ENCODE peak calls at places on chromosomes 3 and 15, in ten cellular contexts. N is stimulated activated naive CD4-positive, alpha-beta T cell; Q is heart right ventricle; W is caudate nucleus; X is tibial nerve; A is Caki2; S is stomach; F is left lung; U is GM12865; K is central memory CD8-positive, alpha-beta T cell. E is an unnamed sample.

GRCh38 chr15:80801891-80802680 is 22.9 kb downstream of the CEMIP start:
- DNase-seq in N (no peak), Q (peak), W (no peak), X (no peak), A (no peak), S (no peak), F (no peak), U (no peak), K (no peak), E (no peak)

GRCh38 chr3:137687181-137687880 is 76.8 kb upstream of the SOX14 start:
- DNase-seq in N (no peak), Q (no peak), W (no peak), X (no peak), A (no peak), S (no peak), F (no peak), U (no peak), K (no peak), E (no peak)

GRCh38 chr3:108089544-108089943 is 1.3 kb downstream of the CD47 start:
- DNase-seq in N (no peak), Q (no peak), W (no peak), X (no peak), A (peak), S (no peak), F (no peak), U (peak), K (no peak), E (peak)

GRCh38 chr3:33105341-33105943 is 8.4 kb upstream of the CRTAP start:
- DNase-seq in N (no peak), Q (no peak), W (no peak), X (no peak), A (no peak), S (no peak), F (no peak), U (no peak), K (no peak), E (peak)

GRCh38 chr15:81419304-81419943 is 45.4 kb upstream of the TMC3 start:
- DNase-seq in N (no peak), Q (no peak), W (no peak), X (no peak), A (no peak), S (no peak), F (no peak), U (no peak), K (no peak), E (no peak)

GRCh38 chr3:57060089-57060829 is at the start of gene SPATA12:
- DNase-seq in N (no peak), Q (peak), W (peak), X (peak), A (peak), S (peak), F (peak), U (no peak), K (no peak), E (no peak)

GRCh38 chr15:29815000-29815704 is 7.1 kb downstream of the TJP1 start:
- DNase-seq in N (no peak), Q (no peak), W (no peak), X (no peak), A (peak), S (no peak), F (no peak), U (no peak), K (no peak), E (no peak)

GRCh38 chr15:70164910-70165791 is 67.4 kb upstream of the TLE3 start:
- DNase-seq in N (no peak), Q (peak), W (no peak), X (no peak), A (no peak), S (peak), F (no peak), U (no peak), K (no peak), E (no peak)

GRCh38 chr3:34882764-34883163 is 756.6 kb upstream of the ARPP21 start:
- DNase-seq in N (no peak), Q (no peak), W (no peak), X (no peak), A (no peak), S (no peak), F (no peak), U (no peak), K (no peak), E (no peak)

GRCh38 chr3:106006001-106006400 is 137.2 kb upstream of the CBLB start:
- DNase-seq in N (no peak), Q (no peak), W (no peak), X (no peak), A (no peak), S (no peak), F (no peak), U (no peak), K (no peak), E (no peak)

GRCh38 chr3:30130391-30130790 is 476.0 kb upstream of the TGFBR2 start:
- DNase-seq in N (no peak), Q (no peak), W (no peak), X (no peak), A (no peak), S (no peak), F (no peak), U (no peak), K (no peak), E (no peak)

GRCh38 chr3:173663664-173664063 is 266.1 kb downstream of the NLGN1 start:
- DNase-seq in N (no peak), Q (no peak), W (no peak), X (no peak), A (no peak), S (no peak), F (no peak), U (no peak), K (no peak), E (no peak)

GRCh38 chr15:89171136-89172072 is 50.0 kb downstream of the RLBP1 start:
- DNase-seq in N (no peak), Q (peak), W (no peak), X (no peak), A (peak), S (peak), F (no peak), U (peak), K (peak), E (peak)

GRCh38 chr15:31344824-31345605 is 18.4 kb downstream of the KLF13 start:
- DNase-seq in N (no peak), Q (peak), W (no peak), X (no peak), A (no peak), S (no peak), F (peak), U (peak), K (no peak), E (peak)

GRCh38 chr3:95302044-95302443 is 1239.2 kb downstream of the NSUN3 start:
- DNase-seq in N (no peak), Q (no peak), W (no peak), X (no peak), A (peak), S (no peak), F (no peak), U (no peak), K (no peak), E (no peak)

GRCh38 chr3:53255360-53255774 is 455 bp downstream of the TKT start:
- DNase-seq in N (peak), Q (peak), W (no peak), X (no peak), A (no peak), S (peak), F (no peak), U (peak), K (no peak), E (peak)

GRCh38 chr3:165837058-165837525 is at the start of gene BCHE:
- DNase-seq in N (no peak), Q (peak), W (peak), X (peak), A (peak), S (no peak), F (peak), U (no peak), K (no peak), E (no peak)

GRCh38 chr3:149368850-149369497 is 8.5 kb downstream of the TM4SF1 start:
- DNase-seq in N (no peak), Q (no peak), W (no peak), X (no peak), A (no peak), S (no peak), F (no peak), U (no peak), K (no peak), E (no peak)

GRCh38 chr3:114899186-114899931 is 247.7 kb downstream of the ZBTB20 start:
- DNase-seq in N (no peak), Q (no peak), W (no peak), X (no peak), A (peak), S (no peak), F (peak), U (no peak), K (no peak), E (peak)

GRCh38 chr3:20074226-20075063 is 34.2 kb downstream of the KAT2B start:
- DNase-seq in N (no peak), Q (no peak), W (no peak), X (no peak), A (no peak), S (no peak), F (no peak), U (no peak), K (no peak), E (no peak)

GRCh38 chr3:105899528-105899927 is 30.7 kb upstream of the CBLB start:
- DNase-seq in N (no peak), Q (no peak), W (no peak), X (no peak), A (no peak), S (no peak), F (no peak), U (no peak), K (no peak), E (no peak)

GRCh38 chr3:65960087-65960486 is 78.6 kb downstream of the MAGI1 start:
- DNase-seq in N (no peak), Q (no peak), W (no peak), X (no peak), A (no peak), S (no peak), F (no peak), U (no peak), K (no peak), E (no peak)

GRCh38 chr15:99424978-99425665 is 140.7 kb upstream of the MEF2A start:
- DNase-seq in N (peak), Q (peak), W (no peak), X (no peak), A (no peak), S (no peak), F (peak), U (peak), K (no peak), E (no peak)

GRCh38 chr3:130093741-130094391 is 12.2 kb downstream of the ALG1L2 start:
- DNase-seq in N (no peak), Q (no peak), W (no peak), X (no peak), A (no peak), S (no peak), F (peak), U (peak), K (no peak), E (peak)

GRCh38 chr3:14843321-14843720 is 24.6 kb downstream of the FGD5 start:
- DNase-seq in N (no peak), Q (no peak), W (no peak), X (no peak), A (no peak), S (no peak), F (no peak), U (no peak), K (no peak), E (no peak)

GRCh38 chr15:98930591-98930990 is 77.0 kb downstream of the PGPEP1L start:
- DNase-seq in N (no peak), Q (no peak), W (no peak), X (no peak), A (no peak), S (no peak), F (no peak), U (no peak), K (no peak), E (no peak)

GRCh38 chr3:59320080-59320479 is 270.3 kb upstream of the CFAP20DC start:
- DNase-seq in N (no peak), Q (no peak), W (no peak), X (no peak), A (no peak), S (no peak), F (no peak), U (no peak), K (no peak), E (no peak)

GRCh38 chr3:187958432-187959003 is 195.4 kb upstream of the LPP start:
- DNase-seq in N (peak), Q (no peak), W (no peak), X (no peak), A (no peak), S (peak), F (no peak), U (no peak), K (peak), E (no peak)

GRCh38 chr15:63370764-63371163 is 10.9 kb downstream of the CA12 start:
- DNase-seq in N (no peak), Q (no peak), W (no peak), X (no peak), A (no peak), S (no peak), F (peak), U (no peak), K (no peak), E (no peak)

GRCh38 chr15:55633731-55634130 is 45.6 kb upstream of the PYGO1 start:
- DNase-seq in N (no peak), Q (no peak), W (no peak), X (no peak), A (no peak), S (no peak), F (no peak), U (no peak), K (no peak), E (no peak)

GRCh38 chr15:77527164-77527778 is 105.4 kb downstream of the LINGO1 start:
- DNase-seq in N (no peak), Q (peak), W (no peak), X (no peak), A (no peak), S (peak), F (peak), U (no peak), K (no peak), E (no peak)

GRCh38 chr3:140035856-140036255 is 100.9 kb downstream of the CLSTN2 start:
- DNase-seq in N (no peak), Q (no peak), W (no peak), X (no peak), A (no peak), S (no peak), F (no peak), U (no peak), K (no peak), E (no peak)

GRCh38 chr15:26970712-26971210 is at the start of gene GABRG3:
- DNase-seq in N (no peak), Q (no peak), W (no peak), X (no peak), A (peak), S (no peak), F (no peak), U (no peak), K (no peak), E (no peak)

GRCh38 chr3:10263549-10264363 is 15.5 kb downstream of the TATDN2 start:
- DNase-seq in N (peak), Q (peak), W (no peak), X (no peak), A (peak), S (no peak), F (no peak), U (peak), K (peak), E (no peak)

E was measured in MM.1S.